ENCODE peak calls at places on chromosome X, in four cellular contexts. One of them, this sample, is unnamed.

GRCh38 chrX:35380808-35381700 is 417.1 kb upstream of the MAGEB16 start:
- DNase-seq in stimulated activated CD4-positive, alpha-beta T cell treated with anti-CD3 and anti-CD28 coated beads, Interleukin-12 subunit alpha, Interleukin-12 subunit beta, amount 100 ng/mL, for 24 hours: no peak
- DNase-seq in effector CD4-positive, alpha-beta T cell: no peak
- DNase-seq in H4: peak; percentile 31
- DNase-seq in this sample: peak; percentile 22

GRCh38 chrX:138897621-138898492 is 186.3 kb upstream of the FGF13 start:
- DNase-seq in stimulated activated CD4-positive, alpha-beta T cell treated with anti-CD3 and anti-CD28 coated beads, Interleukin-12 subunit alpha, Interleukin-12 subunit beta, amount 100 ng/mL, for 24 hours: no peak
- DNase-seq in effector CD4-positive, alpha-beta T cell: no peak
- DNase-seq in H4: no peak
- DNase-seq in this sample: no peak

GRCh38 chrX:108223606-108224005 is 132.0 kb downstream of the ATG4A start:
- DNase-seq in stimulated activated CD4-positive, alpha-beta T cell treated with anti-CD3 and anti-CD28 coated beads, Interleukin-12 subunit alpha, Interleukin-12 subunit beta, amount 100 ng/mL, for 24 hours: no peak
- DNase-seq in effector CD4-positive, alpha-beta T cell: no peak
- DNase-seq in H4: no peak
- DNase-seq in this sample: no peak

GRCh38 chrX:47662144-47662657 is 3.2 kb upstream of the UXT start:
- DNase-seq in stimulated activated CD4-positive, alpha-beta T cell treated with anti-CD3 and anti-CD28 coated beads, Interleukin-12 subunit alpha, Interleukin-12 subunit beta, amount 100 ng/mL, for 24 hours: no peak
- DNase-seq in effector CD4-positive, alpha-beta T cell: no peak
- DNase-seq in H4: no peak
- DNase-seq in this sample: peak; percentile 82

GRCh38 chrX:19958530-19959486 is 32.1 kb downstream of the BCLAF3 start:
- DNase-seq in stimulated activated CD4-positive, alpha-beta T cell treated with anti-CD3 and anti-CD28 coated beads, Interleukin-12 subunit alpha, Interleukin-12 subunit beta, amount 100 ng/mL, for 24 hours: no peak
- DNase-seq in effector CD4-positive, alpha-beta T cell: no peak
- DNase-seq in H4: peak; percentile 3
- DNase-seq in this sample: peak; percentile 22

GRCh38 chrX:50967734-50968133 is 57.2 kb downstream of the BMP15 start:
- DNase-seq in stimulated activated CD4-positive, alpha-beta T cell treated with anti-CD3 and anti-CD28 coated beads, Interleukin-12 subunit alpha, Interleukin-12 subunit beta, amount 100 ng/mL, for 24 hours: no peak
- DNase-seq in effector CD4-positive, alpha-beta T cell: no peak
- DNase-seq in H4: no peak
- DNase-seq in this sample: no peak

GRCh38 chrX:71454222-71454621 is 78.7 kb upstream of the OGT start:
- DNase-seq in stimulated activated CD4-positive, alpha-beta T cell treated with anti-CD3 and anti-CD28 coated beads, Interleukin-12 subunit alpha, Interleukin-12 subunit beta, amount 100 ng/mL, for 24 hours: no peak
- DNase-seq in effector CD4-positive, alpha-beta T cell: no peak
- DNase-seq in H4: no peak
- DNase-seq in this sample: no peak

GRCh38 chrX:2894885-2895292 is 34.2 kb downstream of the ARSD start:
- DNase-seq in stimulated activated CD4-positive, alpha-beta T cell treated with anti-CD3 and anti-CD28 coated beads, Interleukin-12 subunit alpha, Interleukin-12 subunit beta, amount 100 ng/mL, for 24 hours: no peak
- DNase-seq in effector CD4-positive, alpha-beta T cell: no peak
- DNase-seq in H4: peak; percentile 78
- DNase-seq in this sample: peak; percentile 88

GRCh38 chrX:150324035-150324728 is 38.9 kb upstream of the MAMLD1 start:
- DNase-seq in stimulated activated CD4-positive, alpha-beta T cell treated with anti-CD3 and anti-CD28 coated beads, Interleukin-12 subunit alpha, Interleukin-12 subunit beta, amount 100 ng/mL, for 24 hours: no peak
- DNase-seq in effector CD4-positive, alpha-beta T cell: no peak
- DNase-seq in H4: peak; percentile 83
- DNase-seq in this sample: no peak

GRCh38 chrX:7159132-7159861 is 11.3 kb upstream of the PUDP start:
- DNase-seq in stimulated activated CD4-positive, alpha-beta T cell treated with anti-CD3 and anti-CD28 coated beads, Interleukin-12 subunit alpha, Interleukin-12 subunit beta, amount 100 ng/mL, for 24 hours: no peak
- DNase-seq in effector CD4-positive, alpha-beta T cell: no peak
- DNase-seq in H4: peak; percentile 43
- DNase-seq in this sample: peak; percentile 77

GRCh38 chrX:12138366-12139313 is at the start of gene FRMPD4:
- DNase-seq in stimulated activated CD4-positive, alpha-beta T cell treated with anti-CD3 and anti-CD28 coated beads, Interleukin-12 subunit alpha, Interleukin-12 subunit beta, amount 100 ng/mL, for 24 hours: no peak
- DNase-seq in effector CD4-positive, alpha-beta T cell: no peak
- DNase-seq in H4: no peak
- DNase-seq in this sample: no peak

GRCh38 chrX:9339603-9340569 is 125.0 kb upstream of the TBL1X start:
- DNase-seq in stimulated activated CD4-positive, alpha-beta T cell treated with anti-CD3 and anti-CD28 coated beads, Interleukin-12 subunit alpha, Interleukin-12 subunit beta, amount 100 ng/mL, for 24 hours: no peak
- DNase-seq in effector CD4-positive, alpha-beta T cell: peak; percentile 26
- DNase-seq in H4: peak; percentile 14
- DNase-seq in this sample: peak; percentile 40

GRCh38 chrX:103477496-103477895 is 41.8 kb downstream of the RAB40A start:
- DNase-seq in stimulated activated CD4-positive, alpha-beta T cell treated with anti-CD3 and anti-CD28 coated beads, Interleukin-12 subunit alpha, Interleukin-12 subunit beta, amount 100 ng/mL, for 24 hours: no peak
- DNase-seq in effector CD4-positive, alpha-beta T cell: no peak
- DNase-seq in H4: no peak
- DNase-seq in this sample: no peak

GRCh38 chrX:138485224-138485623 is 226.3 kb downstream of the FGF13 start:
- DNase-seq in stimulated activated CD4-positive, alpha-beta T cell treated with anti-CD3 and anti-CD28 coated beads, Interleukin-12 subunit alpha, Interleukin-12 subunit beta, amount 100 ng/mL, for 24 hours: no peak
- DNase-seq in effector CD4-positive, alpha-beta T cell: no peak
- DNase-seq in H4: no peak
- DNase-seq in this sample: no peak

GRCh38 chrX:2677764-2678163 is 13.3 kb upstream of the CD99 start:
- DNase-seq in stimulated activated CD4-positive, alpha-beta T cell treated with anti-CD3 and anti-CD28 coated beads, Interleukin-12 subunit alpha, Interleukin-12 subunit beta, amount 100 ng/mL, for 24 hours: no peak
- DNase-seq in effector CD4-positive, alpha-beta T cell: no peak
- DNase-seq in H4: peak; percentile 98
- DNase-seq in this sample: peak; percentile 18

GRCh38 chrX:140355922-140356321 is 148.9 kb downstream of the SOX3 start:
- DNase-seq in stimulated activated CD4-positive, alpha-beta T cell treated with anti-CD3 and anti-CD28 coated beads, Interleukin-12 subunit alpha, Interleukin-12 subunit beta, amount 100 ng/mL, for 24 hours: no peak
- DNase-seq in effector CD4-positive, alpha-beta T cell: no peak
- DNase-seq in H4: no peak
- DNase-seq in this sample: no peak

GRCh38 chrX:133307094-133307493 is 88.9 kb upstream of the TFDP3 start:
- DNase-seq in stimulated activated CD4-positive, alpha-beta T cell treated with anti-CD3 and anti-CD28 coated beads, Interleukin-12 subunit alpha, Interleukin-12 subunit beta, amount 100 ng/mL, for 24 hours: no peak
- DNase-seq in effector CD4-positive, alpha-beta T cell: no peak
- DNase-seq in H4: no peak
- DNase-seq in this sample: no peak

GRCh38 chrX:115367455-115367854 is 77.9 kb downstream of the LUZP4 start:
- DNase-seq in stimulated activated CD4-positive, alpha-beta T cell treated with anti-CD3 and anti-CD28 coated beads, Interleukin-12 subunit alpha, Interleukin-12 subunit beta, amount 100 ng/mL, for 24 hours: no peak
- DNase-seq in effector CD4-positive, alpha-beta T cell: no peak
- DNase-seq in H4: peak; percentile 81
- DNase-seq in this sample: no peak

GRCh38 chrX:118990512-118991227 is 16.3 kb downstream of the LONRF3 start:
- DNase-seq in stimulated activated CD4-positive, alpha-beta T cell treated with anti-CD3 and anti-CD28 coated beads, Interleukin-12 subunit alpha, Interleukin-12 subunit beta, amount 100 ng/mL, for 24 hours: no peak
- DNase-seq in effector CD4-positive, alpha-beta T cell: no peak
- DNase-seq in H4: no peak
- DNase-seq in this sample: no peak

GRCh38 chrX:15056044-15056443 is 182.8 kb downstream of the MOSPD2 start:
- DNase-seq in stimulated activated CD4-positive, alpha-beta T cell treated with anti-CD3 and anti-CD28 coated beads, Interleukin-12 subunit alpha, Interleukin-12 subunit beta, amount 100 ng/mL, for 24 hours: no peak
- DNase-seq in effector CD4-positive, alpha-beta T cell: no peak
- DNase-seq in H4: no peak
- DNase-seq in this sample: no peak

GRCh38 chrX:15646543-15646942 is 18.1 kb downstream of the CLTRN start:
- DNase-seq in stimulated activated CD4-positive, alpha-beta T cell treated with anti-CD3 and anti-CD28 coated beads, Interleukin-12 subunit alpha, Interleukin-12 subunit beta, amount 100 ng/mL, for 24 hours: no peak
- DNase-seq in effector CD4-positive, alpha-beta T cell: no peak
- DNase-seq in H4: no peak
- DNase-seq in this sample: no peak

GRCh38 chrX:108412783-108413182 is 25.4 kb downstream of the COL4A6 start:
- DNase-seq in stimulated activated CD4-positive, alpha-beta T cell treated with anti-CD3 and anti-CD28 coated beads, Interleukin-12 subunit alpha, Interleukin-12 subunit beta, amount 100 ng/mL, for 24 hours: no peak
- DNase-seq in effector CD4-positive, alpha-beta T cell: no peak
- DNase-seq in H4: no peak
- DNase-seq in this sample: no peak

GRCh38 chrX:120207009-120207610 is 43.5 kb upstream of the ZBTB33 start:
- DNase-seq in stimulated activated CD4-positive, alpha-beta T cell treated with anti-CD3 and anti-CD28 coated beads, Interleukin-12 subunit alpha, Interleukin-12 subunit beta, amount 100 ng/mL, for 24 hours: no peak
- DNase-seq in effector CD4-positive, alpha-beta T cell: no peak
- DNase-seq in H4: no peak
- DNase-seq in this sample: no peak

GRCh38 chrX:120315776-120316175 is 4.5 kb upstream of the TMEM255A start:
- DNase-seq in stimulated activated CD4-positive, alpha-beta T cell treated with anti-CD3 and anti-CD28 coated beads, Interleukin-12 subunit alpha, Interleukin-12 subunit beta, amount 100 ng/mL, for 24 hours: no peak
- DNase-seq in effector CD4-positive, alpha-beta T cell: no peak
- DNase-seq in H4: peak; percentile 51
- DNase-seq in this sample: no peak

GRCh38 chrX:103733017-103733416 is 22.3 kb downstream of the TMEM31 start:
- DNase-seq in stimulated activated CD4-positive, alpha-beta T cell treated with anti-CD3 and anti-CD28 coated beads, Interleukin-12 subunit alpha, Interleukin-12 subunit beta, amount 100 ng/mL, for 24 hours: no peak
- DNase-seq in effector CD4-positive, alpha-beta T cell: no peak
- DNase-seq in H4: no peak
- DNase-seq in this sample: no peak

GRCh38 chrX:53028678-53029077 is 19.9 kb upstream of the GPR173 start:
- DNase-seq in stimulated activated CD4-positive, alpha-beta T cell treated with anti-CD3 and anti-CD28 coated beads, Interleukin-12 subunit alpha, Interleukin-12 subunit beta, amount 100 ng/mL, for 24 hours: no peak
- DNase-seq in effector CD4-positive, alpha-beta T cell: no peak
- DNase-seq in H4: no peak
- DNase-seq in this sample: no peak

GRCh38 chrX:69027181-69028005 is 137.9 kb downstream of the PJA1 start:
- DNase-seq in stimulated activated CD4-positive, alpha-beta T cell treated with anti-CD3 and anti-CD28 coated beads, Interleukin-12 subunit alpha, Interleukin-12 subunit beta, amount 100 ng/mL, for 24 hours: no peak
- DNase-seq in effector CD4-positive, alpha-beta T cell: no peak
- DNase-seq in H4: peak; percentile 77
- DNase-seq in this sample: no peak

GRCh38 chrX:71198066-71198465 is 25.0 kb upstream of the GJB1 start:
- DNase-seq in stimulated activated CD4-positive, alpha-beta T cell treated with anti-CD3 and anti-CD28 coated beads, Interleukin-12 subunit alpha, Interleukin-12 subunit beta, amount 100 ng/mL, for 24 hours: no peak
- DNase-seq in effector CD4-positive, alpha-beta T cell: no peak
- DNase-seq in H4: no peak
- DNase-seq in this sample: peak; percentile 79

GRCh38 chrX:151641564-151641963 is 53.7 kb upstream of the PRRG3 start:
- DNase-seq in stimulated activated CD4-positive, alpha-beta T cell treated with anti-CD3 and anti-CD28 coated beads, Interleukin-12 subunit alpha, Interleukin-12 subunit beta, amount 100 ng/mL, for 24 hours: no peak
- DNase-seq in effector CD4-positive, alpha-beta T cell: no peak
- DNase-seq in H4: no peak
- DNase-seq in this sample: no peak

GRCh38 chrX:16462912-16463311 is 187.0 kb upstream of the S100G start:
- DNase-seq in stimulated activated CD4-positive, alpha-beta T cell treated with anti-CD3 and anti-CD28 coated beads, Interleukin-12 subunit alpha, Interleukin-12 subunit beta, amount 100 ng/mL, for 24 hours: no peak
- DNase-seq in effector CD4-positive, alpha-beta T cell: no peak
- DNase-seq in H4: no peak
- DNase-seq in this sample: no peak

GRCh38 chrX:43586855-43587254 is 69.2 kb upstream of the MAOA start:
- DNase-seq in stimulated activated CD4-positive, alpha-beta T cell treated with anti-CD3 and anti-CD28 coated beads, Interleukin-12 subunit alpha, Interleukin-12 subunit beta, amount 100 ng/mL, for 24 hours: no peak
- DNase-seq in effector CD4-positive, alpha-beta T cell: no peak
- DNase-seq in H4: no peak
- DNase-seq in this sample: no peak

GRCh38 chrX:150438165-150438564 is 75.0 kb downstream of the MAMLD1 start:
- DNase-seq in stimulated activated CD4-positive, alpha-beta T cell treated with anti-CD3 and anti-CD28 coated beads, Interleukin-12 subunit alpha, Interleukin-12 subunit beta, amount 100 ng/mL, for 24 hours: no peak
- DNase-seq in effector CD4-positive, alpha-beta T cell: no peak
- DNase-seq in H4: no peak
- DNase-seq in this sample: no peak

GRCh38 chrX:17986440-17986839 is 125.3 kb upstream of the RAI2 start:
- DNase-seq in stimulated activated CD4-positive, alpha-beta T cell treated with anti-CD3 and anti-CD28 coated beads, Interleukin-12 subunit alpha, Interleukin-12 subunit beta, amount 100 ng/mL, for 24 hours: no peak
- DNase-seq in effector CD4-positive, alpha-beta T cell: no peak
- DNase-seq in H4: no peak
- DNase-seq in this sample: no peak

GRCh38 chrX:133794151-133794550 is 191.2 kb downstream of the GPC3 start:
- DNase-seq in stimulated activated CD4-positive, alpha-beta T cell treated with anti-CD3 and anti-CD28 coated beads, Interleukin-12 subunit alpha, Interleukin-12 subunit beta, amount 100 ng/mL, for 24 hours: no peak
- DNase-seq in effector CD4-positive, alpha-beta T cell: no peak
- DNase-seq in H4: no peak
- DNase-seq in this sample: no peak

GRCh38 chrX:103562801-103563200 is 22.5 kb upstream of the TCEAL4 start:
- DNase-seq in stimulated activated CD4-positive, alpha-beta T cell treated with anti-CD3 and anti-CD28 coated beads, Interleukin-12 subunit alpha, Interleukin-12 subunit beta, amount 100 ng/mL, for 24 hours: no peak
- DNase-seq in effector CD4-positive, alpha-beta T cell: no peak
- DNase-seq in H4: no peak
- DNase-seq in this sample: no peak

This sample was measured in NB4.